ENCODE peak calls at places on chromosomes 2 and 18, in five cellular contexts. O is transverse colon, T is right lobe of liver, C is Peyer's patch, W is prostate gland. S is an unnamed sample.

GRCh38 chr18:13540783-13541182 is 185.6 kb downstream of the FAM210A start:
- DNase-seq in O (no peak), T (no peak), C (no peak), W (no peak), S (no peak)

GRCh38 chr18:26941608-26942007 is 76.1 kb upstream of the AQP4 start:
- DNase-seq in O (no peak), T (no peak), C (no peak), W (peak; percentile 7), S (no peak)

GRCh38 chr2:11583840-11584529 is 50.1 kb downstream of the GREB1 start:
- DNase-seq in O (peak; percentile 66), T (peak; percentile 76), C (peak; percentile 75), W (peak; percentile 50), S (peak; percentile 71)

GRCh38 chr2:8494589-8494988 is 187.3 kb upstream of the ID2 start:
- DNase-seq in O (no peak), T (peak; percentile 56), C (peak; percentile 45), W (no peak), S (no peak)

GRCh38 chr2:30336978-30337841 is 105.9 kb downstream of the LBH start:
- DNase-seq in O (peak; percentile 57), T (no peak), C (peak; percentile 81), W (no peak), S (no peak)

GRCh38 chr2:31212659-31213058 is 4.7 kb downstream of the CAPN14 start:
- DNase-seq in O (no peak), T (no peak), C (no peak), W (no peak), S (no peak)

GRCh38 chr2:47907097-47907781 is 941 bp upstream of the FBXO11 start:
- DNase-seq in O (peak; percentile 42), T (peak; percentile 37), C (peak; percentile 66), W (peak; percentile 12), S (peak; percentile 34)

GRCh38 chr2:74864728-74865722 is 31.1 kb downstream of the HK2 start:
- DNase-seq in O (no peak), T (no peak), C (no peak), W (no peak), S (no peak)

GRCh38 chr2:127012215-127012614 is 94.7 kb downstream of the BIN1 start:
- DNase-seq in O (no peak), T (no peak), C (no peak), W (no peak), S (no peak)

GRCh38 chr2:183665403-183665802 is 541.2 kb downstream of the NUP35 start:
- DNase-seq in O (peak; percentile 7), T (no peak), C (no peak), W (no peak), S (no peak)

GRCh38 chr2:36355157-36355889 is at the start of gene CRIM1:
- DNase-seq in O (peak; percentile 92), T (peak; percentile 89), C (peak; percentile 91), W (peak; percentile 92), S (peak; percentile 81)

GRCh38 chr18:7590800-7591560 is 23.9 kb downstream of the PTPRM start:
- DNase-seq in O (no peak), T (no peak), C (no peak), W (no peak), S (no peak)

GRCh38 chr2:95388091-95388692 is 14.3 kb upstream of the FAHD2A start:
- DNase-seq in O (no peak), T (no peak), C (no peak), W (no peak), S (no peak)

GRCh38 chr2:127413782-127414743 is 4.2 kb upstream of the PROC start:
- DNase-seq in O (no peak), T (no peak), C (no peak), W (no peak), S (peak; percentile 16)

GRCh38 chr2:130251520-130251864 is 53.3 kb upstream of the TUBA3E start:
- DNase-seq in O (no peak), T (no peak), C (no peak), W (no peak), S (no peak)

GRCh38 chr18:50441518-50441917 is 66.7 kb downstream of the SKA1 start:
- DNase-seq in O (no peak), T (no peak), C (no peak), W (no peak), S (no peak)

GRCh38 chr18:35050004-35050623 is 8.9 kb downstream of the MAPRE2 start:
- DNase-seq in O (no peak), T (no peak), C (no peak), W (no peak), S (no peak)

GRCh38 chr2:8368463-8368862 is 313.4 kb upstream of the ID2 start:
- DNase-seq in O (no peak), T (no peak), C (no peak), W (no peak), S (no peak)

GRCh38 chr2:71865391-71865965 is 282.2 kb downstream of the CYP26B1 start:
- DNase-seq in O (no peak), T (no peak), C (no peak), W (no peak), S (no peak)

GRCh38 chr2:170715062-170715931 is at the start of gene SP5:
- DNase-seq in O (peak; percentile 44), T (peak; percentile 65), C (peak; percentile 60), W (peak; percentile 55), S (peak; percentile 86)

GRCh38 chr2:33276868-33277503 is 199.5 kb upstream of the RASGRP3 start:
- DNase-seq in O (no peak), T (no peak), C (no peak), W (no peak), S (no peak)

GRCh38 chr2:209872675-209873074 is 101.0 kb downstream of the UNC80 start:
- DNase-seq in O (no peak), T (no peak), C (no peak), W (peak; percentile 39), S (peak; percentile 29)

GRCh38 chr2:238389985-238390682 is 36.6 kb upstream of the ASB1 start:
- DNase-seq in O (no peak), T (no peak), C (no peak), W (peak; percentile 90), S (peak; percentile 86)

GRCh38 chr2:44388877-44389276 is 27.1 kb downstream of the CAMKMT start:
- DNase-seq in O (no peak), T (no peak), C (no peak), W (no peak), S (no peak)

GRCh38 chr2:47315490-47315889 is 87.5 kb upstream of the MSH2 start:
- DNase-seq in O (peak; percentile 44), T (no peak), C (no peak), W (no peak), S (no peak)

GRCh38 chr2:57141269-57141668 is 905.3 kb upstream of the VRK2 start:
- DNase-seq in O (no peak), T (no peak), C (no peak), W (no peak), S (no peak)

GRCh38 chr2:11029136-11029535 is 117.4 kb downstream of the KCNF1 start:
- DNase-seq in O (no peak), T (no peak), C (no peak), W (no peak), S (no peak)

GRCh38 chr2:88831792-88832248 is 140.3 kb downstream of the RPIA start:
- DNase-seq in O (peak; percentile 83), T (peak; percentile 47), C (peak; percentile 93), W (no peak), S (peak; percentile 65)

GRCh38 chr2:62662131-62662530 is 43.4 kb upstream of the EHBP1 start:
- DNase-seq in O (no peak), T (no peak), C (no peak), W (no peak), S (no peak)
- H3K4me1 ChIP-seq in O (peaks cover 5% of the 10 kb centered on the region), T (no peaks in the 10 kb centered on the region), C (no peaks in the 10 kb centered on the region), W (no peaks in the 10 kb centered on the region), S (no peaks in the 10 kb centered on the region)

DNA sequence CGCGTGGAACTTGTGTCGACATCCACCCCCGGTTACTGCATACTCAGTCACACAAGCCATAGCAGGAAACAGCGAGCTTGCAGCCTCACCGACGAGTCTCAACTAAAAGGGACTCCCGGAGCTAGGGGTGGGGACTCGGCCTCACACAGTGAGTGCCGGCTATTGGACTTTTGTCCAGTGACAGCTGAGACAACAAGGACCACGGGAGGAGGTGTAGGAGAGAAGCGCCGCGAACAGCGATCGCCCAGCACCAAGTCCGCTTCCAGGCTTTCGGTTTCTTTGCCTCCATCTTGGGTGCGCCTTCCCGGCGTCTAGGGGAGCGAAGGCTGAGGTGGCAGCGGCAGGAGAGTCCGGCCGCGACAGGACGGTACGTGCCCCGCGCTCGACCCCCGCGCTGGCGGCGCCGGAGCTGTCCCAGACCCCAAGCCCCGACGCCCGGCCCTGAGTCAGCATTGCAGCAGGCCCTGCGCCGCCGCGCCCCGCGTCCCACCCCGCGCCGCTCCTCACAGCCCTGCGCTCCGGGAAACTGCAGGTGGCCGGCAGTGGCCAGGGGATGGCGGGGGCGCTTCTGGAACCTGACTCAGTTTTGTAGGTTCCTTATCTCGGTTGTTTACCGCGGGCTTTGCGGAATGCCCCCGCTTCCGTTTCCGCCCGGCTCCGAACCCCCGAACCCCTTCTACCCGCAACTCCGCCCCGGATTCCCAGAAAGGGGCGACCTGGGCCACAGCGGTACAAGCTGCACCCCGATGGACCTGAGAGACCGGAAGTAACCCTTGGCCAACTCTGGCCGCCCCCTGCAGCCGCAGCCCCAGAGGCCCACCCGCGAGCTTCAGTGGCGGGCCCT is at the start of gene CFLAR:
- DNase-seq in O (peak; percentile 85), T (peak; percentile 80), C (peak; percentile 93), W (peak; percentile 71), S (peak; percentile 74)
- TF ChIP-seq POLR2A in O (peak; percentile 95), T (peak; percentile 80), C (peak; percentile 92), W (peak; percentile 37), S (no peak)

DNA sequence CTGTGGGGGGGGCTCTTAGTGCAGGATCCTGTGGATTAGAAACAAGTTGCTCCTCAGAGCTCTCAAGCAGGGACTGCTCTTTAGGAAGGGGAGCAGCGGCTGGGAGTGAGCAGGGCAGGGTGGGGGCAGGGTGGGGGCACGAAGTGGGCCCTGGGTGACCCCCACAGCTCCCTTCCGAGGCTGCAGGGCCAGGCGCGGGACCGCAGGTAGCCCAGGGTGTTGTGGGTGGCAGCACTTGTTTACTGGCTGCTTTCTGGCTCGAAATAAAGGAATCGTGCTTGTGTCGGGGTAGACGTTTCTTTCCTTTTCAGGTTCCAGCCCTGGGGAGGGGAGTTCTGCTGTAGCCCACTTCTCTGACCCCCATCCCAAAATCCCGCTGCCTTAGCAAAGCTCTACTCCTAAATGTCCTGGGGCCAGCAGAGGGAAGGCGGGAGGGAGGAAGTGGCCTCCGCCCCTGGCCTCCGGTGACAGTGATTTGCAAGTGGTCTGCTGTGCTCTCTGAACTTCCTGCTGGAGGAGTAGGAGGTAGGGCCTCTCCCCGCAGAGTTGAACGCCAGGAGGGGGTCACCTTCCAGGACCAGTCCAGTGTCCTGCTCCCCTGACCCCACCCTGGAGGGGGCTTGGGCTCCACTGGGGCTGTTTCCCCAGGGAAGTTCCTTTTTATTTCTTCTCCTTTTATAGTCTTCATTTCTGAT is 8.3 kb downstream of the NEU4 start:
- DNase-seq in O (peak; percentile 34), T (no peak), C (peak; percentile 46), W (no peak), S (no peak)
- H3K4me1 ChIP-seq in O (peaks cover 4% of the 10 kb centered on the region), T (no peaks in the 10 kb centered on the region), C (no peaks in the 10 kb centered on the region), W (no peaks in the 10 kb centered on the region), S (no peaks in the 10 kb centered on the region)

GRCh38 chr2:27376151-27376865 is 4.2 kb downstream of the ZNF513 start:
- DNase-seq in O (no peak), T (no peak), C (no peak), W (no peak), S (no peak)
- TF ChIP-seq POLR2A in O (no peak), T (no peak), C (no peak), W (no peak), S (no peak)

S was measured in stomach.